ENCODE peak calls at places on chromosome 22, in seven cellular contexts. V, S, T, X, D, J and Y are unnamed samples.
A peak's percentile ranks its signal among the peaks of the same experiment; 100 is the strongest.

GRCh38 chr22:39092111-39092867 is 4.8 kb upstream of the APOBEC3H start:
- DNase-seq in D (no peak), S (no peak), T (no peak), V (no peak), X (no peak), J (no peak), Y (no peak)

GRCh38 chr22:43342347-43343261 is 568 bp downstream of the SCUBE1 start:
- DNase-seq in D (no peak), S (no peak), X (no peak), J (no peak), T (no peak), V (no peak), Y (no peak)

GRCh38 chr22:43448048-43448447 is 36.2 kb downstream of the MPPED1 start:
- DNase-seq in T (no peak), X (no peak), D (no peak), V (no peak), J (no peak), S (no peak), Y (no peak)

GRCh38 chr22:50445071-50445879 is 29.6 kb downstream of the SBF1 start:
- DNase-seq in S (no peak), T (no peak), J (no peak), V (no peak), X (no peak), D (peak; percentile 49), Y (peak; percentile 15)

GRCh38 chr22:46054091-46054877 is 77.3 kb upstream of the WNT7B start:
- DNase-seq in J (peak; percentile 83), T (peak; percentile 89), X (peak; percentile 88), V (peak; percentile 87), S (peak; percentile 85), D (no peak), Y (peak; percentile 35)

GRCh38 chr22:40512426-40513136 is 123.9 kb downstream of the MRTFA start:
- DNase-seq in V (peak; percentile 81), D (no peak), T (peak; percentile 98), X (peak; percentile 52), J (peak; percentile 96), S (peak; percentile 100), Y (no peak)

GRCh38 chr22:39489094-39490068 is 12.7 kb upstream of the MIEF1 start:
- DNase-seq in V (no peak), X (no peak), S (no peak), D (no peak), J (no peak), T (no peak), Y (peak; percentile 15)

GRCh38 chr22:25437414-25438160 is 126.9 kb upstream of the GRK3 start:
- DNase-seq in J (no peak), X (no peak), S (no peak), T (no peak), V (no peak), D (no peak), Y (no peak)

GRCh38 chr22:33659423-33659822 is 260.9 kb downstream of the LARGE1 start:
- DNase-seq in D (no peak), V (no peak), S (no peak), J (no peak), T (peak; percentile 20), X (peak; percentile 36), Y (no peak)

GRCh38 chr22:35838849-35839646 is 121.4 kb downstream of the APOL5 start:
- DNase-seq in D (no peak), J (peak; percentile 79), T (peak; percentile 91), V (no peak), S (peak; percentile 87), X (no peak), Y (no peak)

GRCh38 chr22:24053481-24054226 is 42.5 kb downstream of the CABIN1 start:
- DNase-seq in J (no peak), X (no peak), T (peak; percentile 20), V (no peak), S (no peak), D (no peak), Y (peak; percentile 45)

GRCh38 chr22:26599505-26599904 is 9.6 kb upstream of the TPST2 start:
- DNase-seq in J (no peak), T (no peak), S (no peak), D (no peak), X (no peak), V (no peak), Y (no peak)
- H3K4me3 ChIP-seq in J (no peak overlapping the region), T (no peak overlapping the region), S (no peak overlapping the region), D (no peak overlapping the region), X (no peak overlapping the region), V (no peak overlapping the region), Y (no peak overlapping the region)

GRCh38 chr22:41947181-41948080 is 479 bp upstream of the CENPM start:
- DNase-seq in T (no peak), D (no peak), V (no peak), S (no peak), X (no peak), J (no peak), Y (no peak)

GRCh38 chr22:41951898-41952474 is at the start of gene SMIM45:
- DNase-seq in X (no peak), S (no peak), T (no peak), V (no peak), J (no peak), D (no peak), Y (no peak)

GRCh38 chr22:41946360-41947180 is at the start of gene CENPM:
- DNase-seq in V (peak; percentile 90), D (peak; percentile 79), T (peak; percentile 97), J (peak; percentile 94), S (peak; percentile 91), X (peak; percentile 92), Y (peak; percentile 89)

GRCh38 chr22:41949297-41949965 is 2.5 kb upstream of the CENPM start:
- DNase-seq in D (no peak), V (no peak), S (no peak), X (no peak), J (no peak), T (no peak), Y (no peak)

GRCh38 chr22:41948142-41948541 is 1.2 kb upstream of the CENPM start:
- DNase-seq in X (no peak), S (no peak), T (no peak), D (no peak), V (no peak), J (no peak), Y (no peak)
- H3K4me3 ChIP-seq in X (no peak overlapping the region), S (no peak overlapping the region), T (no peak overlapping the region), D (no peak overlapping the region), V (no peak overlapping the region), J (no peak overlapping the region), Y (no peak overlapping the region)

GRCh38 chr22:42074846-42075245 is 798 bp downstream of the PHETA2 start:
- DNase-seq in X (no peak), S (no peak), T (no peak), J (no peak), V (no peak), D (no peak), Y (no peak)
- H3K4me3 ChIP-seq in X (peak overlapping the region; percentile 84), S (peak overlapping the region; percentile 56), T (peak overlapping the region; percentile 77), J (peak overlapping the region; percentile 60), V (peak overlapping the region; percentile 78), D (peak overlapping the region; percentile 39), Y (no peak overlapping the region)

DNA sequence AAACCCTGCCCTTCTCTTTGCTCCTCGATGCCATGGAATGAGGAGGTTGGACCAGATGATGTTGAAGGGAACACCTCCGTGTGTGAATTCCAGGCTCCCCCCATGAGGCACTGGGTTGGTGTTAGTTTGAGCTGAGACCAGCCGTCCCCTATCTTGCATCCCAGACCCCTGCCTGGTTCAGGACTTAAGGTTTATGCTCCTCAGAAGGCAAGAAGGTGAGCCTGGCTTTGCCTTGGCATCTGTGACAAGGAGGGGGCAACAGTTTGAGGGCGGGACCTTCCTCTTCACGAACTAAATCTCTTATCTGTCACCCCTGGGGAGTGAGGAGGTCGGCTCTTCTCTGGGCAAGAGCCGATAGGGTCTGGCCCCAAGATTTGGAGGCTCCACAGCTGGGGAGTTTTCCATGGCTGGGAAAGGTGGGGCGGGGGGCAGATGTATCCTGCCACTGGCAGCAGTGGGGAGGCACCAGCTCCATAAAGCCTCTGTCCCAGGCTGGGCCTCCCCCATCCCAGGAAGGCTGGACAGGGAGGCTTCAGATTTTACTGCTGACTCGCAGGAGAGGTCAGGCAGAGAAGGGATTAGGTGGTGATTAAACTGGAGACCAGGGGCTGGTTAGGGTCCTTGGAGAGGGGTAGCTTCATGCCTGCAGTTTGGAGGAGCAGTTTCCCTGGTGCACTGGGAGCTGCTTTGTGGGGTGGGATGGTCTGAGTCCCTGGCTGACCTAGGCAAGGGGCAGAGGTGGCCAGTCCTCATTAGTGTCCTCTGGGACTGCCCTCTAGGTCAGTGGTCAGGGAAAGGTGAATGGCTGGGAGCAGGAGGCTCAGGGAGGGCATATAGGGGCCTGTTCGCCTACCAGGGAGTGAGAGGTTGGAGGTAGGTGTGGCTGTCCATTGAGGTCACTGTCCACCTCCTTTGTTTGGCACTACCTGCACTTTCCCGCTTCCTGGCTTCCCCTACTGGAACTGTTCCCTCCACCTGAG is 1.1 kb downstream of the SEC14L2 start:
- DNase-seq in S (no peak), J (no peak), X (no peak), V (no peak), T (peak; percentile 46), D (no peak), Y (no peak)
- H3K4me3 ChIP-seq in S (peak overlapping the region; percentile 56), J (peak overlapping the region; percentile 74), X (peak overlapping the region; percentile 65), V (peak overlapping the region; percentile 85), T (peak overlapping the region; percentile 86), D (peak overlapping the region; percentile 24), Y (no peak overlapping the region)

GRCh38 chr22:19150482-19151328 is 613 bp upstream of the GSC2 start:
- DNase-seq in S (no peak), X (no peak), J (no peak), T (no peak), V (no peak), D (no peak), Y (no peak)

GRCh38 chr22:19148417-19149046 is 1.6 kb downstream of the GSC2 start:
- DNase-seq in T (no peak), V (peak; percentile 65), X (no peak), S (no peak), J (no peak), D (no peak), Y (no peak)

GRCh38 chr22:19147193-19147780 is 2.8 kb downstream of the GSC2 start:
- DNase-seq in V (no peak), X (no peak), D (no peak), T (no peak), S (no peak), J (no peak), Y (no peak)

GRCh38 chr22:19149962-19150361 is at the start of gene GSC2:
- DNase-seq in X (no peak), S (no peak), D (no peak), T (no peak), J (no peak), V (no peak), Y (no peak)

DNA sequence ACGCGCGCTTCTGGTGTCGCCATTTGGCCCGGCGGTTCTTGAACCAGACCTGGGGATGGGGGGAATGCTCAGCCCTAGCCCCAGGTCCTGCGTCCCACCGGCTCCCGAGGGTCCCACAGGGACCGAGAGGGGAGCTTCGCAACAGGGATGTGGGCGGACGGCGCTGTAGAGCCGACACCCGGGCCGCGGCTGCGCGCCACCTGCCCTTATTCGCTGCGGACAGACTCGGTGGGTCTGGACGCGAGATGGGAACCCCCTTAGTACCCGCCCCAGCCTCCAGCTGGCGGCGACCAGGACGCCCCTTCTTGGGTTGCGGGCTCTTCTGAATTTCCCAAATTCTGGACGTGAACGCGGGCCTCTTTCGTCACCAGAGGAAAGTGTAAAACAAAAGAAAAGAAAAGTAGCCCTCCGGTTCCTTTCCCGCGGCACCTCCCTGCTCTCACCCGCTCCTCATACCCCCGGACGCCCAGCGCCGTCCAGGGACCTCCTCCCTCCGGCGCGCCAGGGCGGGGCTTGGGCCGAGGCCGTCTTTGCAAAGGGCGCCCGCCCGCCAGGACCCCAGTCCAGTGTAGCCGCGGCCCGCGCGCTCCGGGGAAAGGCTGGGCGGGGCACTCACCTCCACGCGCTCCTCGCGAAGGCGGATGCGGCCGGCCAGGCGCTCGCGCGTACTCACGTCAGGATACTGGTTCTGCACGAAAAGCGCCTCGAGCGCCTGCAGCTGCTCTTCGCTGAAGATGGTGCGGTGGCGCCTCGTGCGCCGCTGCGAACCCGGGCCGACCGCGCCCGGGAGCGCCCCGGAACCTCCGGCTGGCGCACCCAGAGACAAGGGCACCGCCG is 827 bp downstream of the GSC2 start:
- DNase-seq in J (no peak), T (peak; percentile 31), D (no peak), X (no peak), V (no peak), S (no peak), Y (peak; percentile 36)
- H3K4me3 ChIP-seq in J (no peak overlapping the region), T (no peak overlapping the region), D (no peak overlapping the region), X (peak overlapping the region; percentile 48), V (peak overlapping the region; percentile 61), S (no peak overlapping the region), Y (no peak overlapping the region)